ENCODE peak calls at places on chromosomes 5 and 9, in seven cellular contexts. B, F, R, D, Y, C and S are unnamed samples.

GRCh38 chr5:125348936-125349335 is 602.5 kb upstream of the ZNF608 start:
- DNase-seq in B (no peak), F (no peak), R (no peak), D (no peak), Y (no peak), C (no peak), S (no peak)

GRCh38 chr9:136293476-136294077 is 10.3 kb downstream of the CCDC187 start:
- DNase-seq in B (no peak), F (no peak), R (no peak), D (no peak), Y (no peak), C (no peak), S (no peak)

GRCh38 chr5:160887780-160888179 is 35.8 kb upstream of the ATP10B start:
- DNase-seq in B (no peak), F (no peak), R (no peak), D (no peak), Y (no peak), C (no peak), S (no peak)

GRCh38 chr9:104068546-104068945 is 25.6 kb upstream of the SMC2 start:
- DNase-seq in B (no peak), F (no peak), R (no peak), D (no peak), Y (no peak), C (no peak), S (no peak)

GRCh38 chr9:17802249-17802857 is 223.5 kb downstream of the SH3GL2 start:
- DNase-seq in B (no peak), F (no peak), R (no peak), D (no peak), Y (no peak), C (no peak), S (no peak)

GRCh38 chr5:76794871-76795270 is 24.0 kb upstream of the F2RL1 start:
- DNase-seq in B (no peak), F (no peak), R (no peak), D (no peak), Y (no peak), C (no peak), S (no peak)

GRCh38 chr5:69010443-69010842 is 83.4 kb upstream of the SLC30A5 start:
- DNase-seq in B (no peak), F (no peak), R (no peak), D (no peak), Y (no peak), C (no peak), S (no peak)

GRCh38 chr9:133002147-133003070 is 23.9 kb downstream of the GFI1B start:
- DNase-seq in B (no peak), F (no peak), R (no peak), D (no peak), Y (no peak), C (no peak), S (no peak)

GRCh38 chr5:54676466-54676865 is 158.9 kb downstream of the SNX18 start:
- DNase-seq in B (no peak), F (no peak), R (no peak), D (no peak), Y (no peak), C (no peak), S (no peak)

GRCh38 chr5:179270581-179271300 is 74.5 kb downstream of the ADAMTS2 start:
- DNase-seq in B (peak), F (peak), R (peak), D (no peak), Y (peak), C (peak), S (no peak)

GRCh38 chr5:168653611-168654010 is 74.4 kb upstream of the PANK3 start:
- DNase-seq in B (no peak), F (no peak), R (no peak), D (no peak), Y (no peak), C (no peak), S (no peak)

GRCh38 chr9:105452185-105452584 is 4.4 kb downstream of the FSD1L start:
- DNase-seq in B (no peak), F (no peak), R (no peak), D (no peak), Y (no peak), C (no peak), S (no peak)

GRCh38 chr5:119680080-119680479 is 50.7 kb downstream of the FAM170A start:
- DNase-seq in B (no peak), F (no peak), R (no peak), D (no peak), Y (no peak), C (no peak), S (no peak)

GRCh38 chr5:122078116-122078865 is at the start of gene LOX:
- DNase-seq in B (peak), F (peak), R (peak), D (no peak), Y (peak), C (peak), S (peak)

DNA sequence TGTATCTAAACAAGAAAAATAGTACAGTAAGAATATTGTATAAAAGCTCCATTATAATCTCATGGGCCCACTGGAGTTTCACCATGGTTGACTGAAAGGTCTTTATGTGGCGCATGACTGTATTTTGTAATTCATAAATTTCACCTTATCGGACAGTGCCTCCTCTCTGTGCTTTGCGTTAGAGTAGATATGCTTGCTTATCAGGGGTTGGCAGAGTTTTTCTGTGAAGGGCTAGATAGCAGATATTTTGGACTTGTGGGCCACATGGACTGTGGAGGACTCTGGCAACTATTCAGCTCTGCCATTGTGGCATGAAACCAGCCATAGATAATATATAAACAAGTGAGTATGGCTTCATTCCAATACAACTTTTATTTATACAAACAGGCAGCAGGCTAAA is 23.2 kb downstream of the GAPVD1 start:
- DNase-seq in B (no peak), F (no peak), R (no peak), D (no peak), Y (no peak), C (no peak), S (no peak)
- TF ChIP-seq POLR2A in B (no peak), F (no peak), R (no peak), D (no peak), Y (no peak), C (no peak), S (no peak)

DNA sequence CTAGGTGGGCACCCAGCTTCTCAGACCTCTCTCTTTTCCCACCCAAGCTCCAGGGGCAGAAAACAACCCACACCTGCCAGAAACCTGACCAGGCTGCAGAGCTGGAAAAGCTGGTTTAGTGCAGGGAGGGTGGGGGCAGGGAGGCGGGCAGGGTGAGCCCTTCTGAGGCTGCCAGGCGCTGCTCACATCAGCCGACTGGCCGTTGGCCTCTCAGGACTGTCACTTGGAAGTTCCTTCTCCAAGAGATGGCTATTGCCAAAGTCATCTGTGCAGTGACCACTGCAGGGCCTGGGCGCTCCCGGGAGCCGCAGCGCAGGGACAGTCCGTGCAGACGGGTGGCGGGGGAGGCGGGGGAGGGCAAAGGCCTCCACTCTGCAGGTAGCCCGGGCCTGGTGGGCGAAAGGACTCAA is 204.9 kb upstream of the IER5L start:
- DNase-seq in B (peak), F (no peak), R (peak), D (no peak), Y (peak), C (peak), S (peak)
- TF ChIP-seq POLR2A in B (peak), F (no peak), R (no peak), D (no peak), Y (no peak), C (no peak), S (no peak)

GRCh38 chr9:126347911-126348760 is 21.5 kb downstream of the MVB12B start:
- DNase-seq in B (no peak), F (no peak), R (no peak), D (no peak), Y (no peak), C (no peak), S (no peak)

GRCh38 chr9:126343271-126343700 is 16.7 kb downstream of the MVB12B start:
- DNase-seq in B (no peak), F (no peak), R (peak), D (no peak), Y (no peak), C (no peak), S (no peak)

GRCh38 chr9:126347093-126347492 is 20.5 kb downstream of the MVB12B start:
- DNase-seq in B (no peak), F (no peak), R (no peak), D (no peak), Y (no peak), C (no peak), S (no peak)

GRCh38 chr9:126346031-126346430 is 19.4 kb downstream of the MVB12B start:
- DNase-seq in B (no peak), F (no peak), R (no peak), D (no peak), Y (no peak), C (no peak), S (no peak)

GRCh38 chr9:126348911-126349550 is 22.4 kb downstream of the MVB12B start:
- DNase-seq in B (no peak), F (no peak), R (peak), D (no peak), Y (no peak), C (no peak), S (no peak)
- TF ChIP-seq POLR2A in B (no peak), F (no peak), R (no peak), D (no peak), Y (no peak), C (no peak), S (no peak)

GRCh38 chr5:56588636-56589485 is 226.5 kb upstream of the MAP3K1 start:
- DNase-seq in B (no peak), F (peak), R (peak), D (peak), Y (peak), C (peak), S (peak)
- TF ChIP-seq POLR2A in B (no peak), F (no peak), R (no peak), D (peak), Y (no peak), C (no peak), S (no peak)

GRCh38 chr5:59790399-59791130 is 103.0 kb downstream of the PDE4D start:
- DNase-seq in B (no peak), F (peak), R (no peak), D (no peak), Y (peak), C (no peak), S (no peak)
- TF ChIP-seq POLR2A in B (no peak), F (peak), R (no peak), D (no peak), Y (no peak), C (no peak), S (no peak)

GRCh38 chr5:138334867-138335447 is 3.1 kb upstream of the FAM53C start:
- DNase-seq in B (peak), F (no peak), R (peak), D (no peak), Y (no peak), C (no peak), S (no peak)

GRCh38 chr5:138336952-138337684 is 948 bp upstream of the FAM53C start:
- DNase-seq in B (peak), F (peak), R (peak), D (no peak), Y (peak), C (peak), S (no peak)

GRCh38 chr5:138330813-138331448 is 673 bp downstream of the CDC25C start:
- DNase-seq in B (no peak), F (no peak), R (no peak), D (no peak), Y (no peak), C (no peak), S (no peak)

DNA sequence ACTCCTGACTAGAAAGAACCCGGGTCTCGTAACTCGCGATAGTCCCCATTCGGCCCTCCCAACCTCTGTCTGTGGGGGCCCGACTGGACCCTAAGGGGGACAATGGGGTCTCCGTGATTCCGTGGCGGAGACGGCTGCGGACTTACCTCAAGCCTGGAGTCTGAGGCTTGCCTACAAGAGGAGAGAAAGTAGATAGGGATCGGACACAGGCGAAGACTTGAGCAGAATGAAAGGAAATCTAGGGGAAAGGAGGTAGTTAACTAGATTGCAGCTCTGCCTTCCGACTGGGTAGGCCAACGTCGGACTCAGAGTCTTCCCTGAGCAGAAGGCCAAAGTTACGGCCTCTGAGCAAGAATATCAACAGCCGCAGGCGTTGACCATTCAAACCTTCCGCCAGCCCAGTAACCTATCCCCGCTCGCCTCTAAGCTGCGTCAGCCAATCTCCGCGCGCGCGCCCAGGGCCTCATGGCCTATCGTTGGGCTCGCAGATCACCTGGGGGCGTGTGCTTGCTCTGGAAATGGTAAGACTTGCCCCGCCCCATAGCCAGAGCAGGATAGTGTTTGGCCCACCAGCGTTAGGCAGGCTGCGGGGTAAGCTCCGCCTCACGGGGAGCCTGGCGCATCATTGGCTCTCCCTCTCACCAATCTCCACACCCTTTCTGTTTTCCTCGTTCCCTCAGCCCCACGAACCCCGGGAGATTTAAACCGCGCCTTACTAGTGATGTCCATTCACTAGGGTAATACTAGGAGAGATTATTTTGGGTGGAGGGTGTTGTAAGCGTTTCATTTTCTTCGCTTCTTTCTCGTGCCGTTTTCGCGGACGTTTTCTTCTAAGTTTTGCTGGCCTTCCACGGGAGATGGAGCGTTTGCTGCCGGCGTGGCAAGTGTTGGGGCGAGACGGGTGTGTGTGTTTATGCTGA is at the start of gene CDC25C:
- DNase-seq in B (peak), F (peak), R (peak), D (peak), Y (peak), C (peak), S (peak)
- TF ChIP-seq POLR2A in B (peak), F (no peak), R (no peak), D (peak), Y (no peak), C (no peak), S (peak)

GRCh38 chr5:178205010-178205748 is 846 bp downstream of the HNRNPAB start:
- DNase-seq in B (peak), F (peak), R (peak), D (peak), Y (peak), C (peak), S (peak)
- TF ChIP-seq POLR2A in B (peak), F (peak), R (peak), D (no peak), Y (no peak), C (peak), S (no peak)

DNA sequence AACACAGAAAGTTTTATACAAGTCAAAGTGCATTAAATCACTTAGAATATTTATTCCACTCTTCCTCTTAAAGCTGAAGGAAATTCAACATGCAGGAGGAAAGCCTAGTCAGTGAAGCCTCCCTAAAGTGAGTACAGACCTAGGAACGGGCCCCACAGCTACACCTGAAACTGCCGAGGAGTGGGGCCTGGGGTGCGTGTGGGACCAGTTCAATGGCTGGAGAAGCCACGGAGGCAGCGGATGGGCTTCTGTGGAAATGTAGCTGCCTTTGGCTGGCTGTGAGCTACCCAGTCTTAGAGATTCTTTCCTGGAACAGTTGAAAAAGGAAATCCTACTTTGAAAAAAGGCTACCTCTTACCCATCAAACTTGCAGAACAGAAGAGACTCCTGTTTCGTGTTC is 16.6 kb downstream of the ARPC5L start:
- DNase-seq in B (no peak), F (no peak), R (no peak), D (no peak), Y (no peak), C (no peak), S (no peak)
- TF ChIP-seq POLR2A in B (no peak), F (no peak), R (no peak), D (no peak), Y (no peak), C (no peak), S (no peak)

DNA sequence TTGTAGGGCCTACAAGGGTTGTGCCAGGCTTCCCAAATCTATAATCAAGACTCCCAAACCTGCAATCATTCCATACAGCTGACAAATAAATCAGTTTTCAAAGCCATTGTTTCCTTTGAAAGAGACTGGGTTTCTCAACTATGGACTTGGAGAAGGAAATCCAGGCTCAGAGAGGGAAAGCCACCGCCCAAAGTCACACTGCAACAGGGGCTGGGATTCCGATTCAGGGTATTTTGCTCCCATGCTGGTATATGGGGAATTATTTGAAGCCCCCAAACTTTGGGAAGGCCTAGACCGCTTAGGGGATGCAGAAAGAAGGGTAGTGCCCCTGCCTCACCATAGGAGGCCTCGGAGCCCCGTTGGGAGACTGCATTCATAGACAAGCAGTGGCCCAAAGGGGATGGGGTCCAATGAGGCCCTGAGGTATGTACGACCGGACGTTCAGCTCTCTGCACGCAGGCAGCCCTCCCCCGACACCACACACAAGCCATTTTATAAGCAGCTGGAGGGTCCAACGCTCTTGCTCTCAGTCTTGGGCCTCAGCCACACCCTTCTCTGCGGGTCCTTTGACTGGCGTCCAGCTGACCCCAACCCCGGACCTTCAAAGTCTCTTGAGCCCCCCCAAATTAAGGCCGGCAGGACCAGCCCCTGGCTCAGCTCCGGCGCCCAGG is 712 bp downstream of the ANXA6 start:
- DNase-seq in B (peak), F (no peak), R (peak), D (no peak), Y (peak), C (no peak), S (peak)
- TF ChIP-seq POLR2A in B (no peak), F (no peak), R (no peak), D (peak), Y (no peak), C (no peak), S (no peak)